ENCODE peak calls at places on chromosomes 6 and 20, in four cellular contexts. S, A, C and V are unnamed samples.

GRCh38 chr6:1770435-1770843 is 160.7 kb downstream of the FOXC1 start:
- DNase-seq in S (no peak), A (no peak), C (no peak), V (no peak)

GRCh38 chr6:5499644-5500306 is 238.5 kb downstream of the FARS2 start:
- DNase-seq in S (no peak), A (no peak), C (no peak), V (no peak)

GRCh38 chr6:150016324-150017185 is 8.8 kb downstream of the RAET1L start:
- DNase-seq in S (peak), A (peak), C (no peak), V (peak)

GRCh38 chr6:129598244-129599187 is 111.5 kb downstream of the ARHGAP18 start:
- DNase-seq in S (no peak), A (peak), C (no peak), V (no peak)

GRCh38 chr6:112563368-112563767 is 216.2 kb downstream of the RFPL4B start:
- DNase-seq in S (no peak), A (no peak), C (peak), V (no peak)

GRCh38 chr6:53919881-53920360 is 125.1 kb downstream of the LRRC1 start:
- DNase-seq in S (no peak), A (no peak), C (no peak), V (no peak)

GRCh38 chr6:108243836-108244235 is 17.0 kb downstream of the SNX3 start:
- DNase-seq in S (no peak), A (no peak), C (no peak), V (no peak)

GRCh38 chr6:168441434-168442391 is 729 bp downstream of the SMOC2 start:
- DNase-seq in S (no peak), A (no peak), C (peak), V (no peak)

GRCh38 chr20:36066777-36067176 is 87.8 kb upstream of the EPB41L1 start:
- DNase-seq in S (no peak), A (no peak), C (no peak), V (no peak)

GRCh38 chr6:89035252-89036106 is 45.1 kb upstream of the PNRC1 start:
- DNase-seq in S (peak), A (peak), C (no peak), V (no peak)

GRCh38 chr6:122681715-122682114 is 71.5 kb downstream of the PKIB start:
- DNase-seq in S (no peak), A (no peak), C (no peak), V (no peak)

GRCh38 chr20:50680106-50680960 is 11.0 kb downstream of the RIPOR3 start:
- DNase-seq in S (peak), A (no peak), C (no peak), V (no peak)

GRCh38 chr6:15661815-15662245 is 998 bp downstream of the DTNBP1 start:
- DNase-seq in S (no peak), A (no peak), C (no peak), V (no peak)

GRCh38 chr20:56581701-56582100 is 47.4 kb upstream of the TFAP2C start:
- DNase-seq in S (no peak), A (no peak), C (no peak), V (no peak)

GRCh38 chr20:3235661-3236324 is 3.2 kb downstream of the SLC4A11 start:
- DNase-seq in S (no peak), A (no peak), C (no peak), V (no peak)

GRCh38 chr20:45336530-45337366 is 11.5 kb downstream of the SDC4 start:
- DNase-seq in S (peak), A (no peak), C (no peak), V (no peak)

GRCh38 chr20:21100590-21101452 is 5.3 kb downstream of the LINC00237 start:
- DNase-seq in S (no peak), A (no peak), C (peak), V (no peak)

GRCh38 chr20:57746832-57747404 is 37.1 kb upstream of the PMEPA1 start:
- DNase-seq in S (no peak), A (no peak), C (no peak), V (no peak)

GRCh38 chr20:64236137-64237088 is 19.1 kb upstream of the PCMTD2 start:
- DNase-seq in S (no peak), A (no peak), C (no peak), V (no peak)

GRCh38 chr6:126312013-126312665 is 27.8 kb upstream of the CENPW start:
- DNase-seq in S (no peak), A (no peak), C (no peak), V (no peak)

GRCh38 chr6:35497571-35498406 is 910 bp upstream of the TEAD3 start:
- DNase-seq in S (peak), A (peak), C (peak), V (peak)

GRCh38 chr6:15389759-15390723 is 144.2 kb downstream of the JARID2 start:
- DNase-seq in S (no peak), A (peak), C (peak), V (no peak)

GRCh38 chr6:144195671-144196070 is 45.4 kb downstream of the STX11 start:
- DNase-seq in S (no peak), A (no peak), C (no peak), V (no peak)

GRCh38 chr20:62641749-62642665 is at the start of gene SLCO4A1:
- DNase-seq in S (peak), A (peak), C (peak), V (peak)

GRCh38 chr6:169702640-169703246 is 817 bp downstream of the C6orf120 start:
- DNase-seq in S (peak), A (no peak), C (peak), V (peak)

GRCh38 chr6:14728396-14729024 is 517.4 kb upstream of the JARID2 start:
- DNase-seq in S (peak), A (no peak), C (no peak), V (no peak)

GRCh38 chr6:141464490-141464889 is 668.2 kb upstream of the GJE1 start:
- DNase-seq in S (no peak), A (peak), C (no peak), V (no peak)

GRCh38 chr6:136235233-136235564 is 14.9 kb downstream of the MTFR2 start:
- DNase-seq in S (no peak), A (no peak), C (no peak), V (no peak)

GRCh38 chr20:48236485-48237055 is 451.3 kb upstream of the SULF2 start:
- DNase-seq in S (no peak), A (no peak), C (no peak), V (no peak)

GRCh38 chr20:52004720-52005119 is 186.9 kb downstream of the ZFP64 start:
- DNase-seq in S (no peak), A (no peak), C (no peak), V (no peak)

GRCh38 chr20:18645851-18646250 is 58.0 kb downstream of the DTD1 start:
- DNase-seq in S (no peak), A (no peak), C (no peak), V (no peak)

GRCh38 chr6:305371-306206 is 13.3 kb downstream of the DUSP22 start:
- DNase-seq in S (no peak), A (no peak), C (no peak), V (no peak)

GRCh38 chr6:304833-305370 is 12.6 kb downstream of the DUSP22 start:
- DNase-seq in S (no peak), A (no peak), C (no peak), V (no peak)

GRCh38 chr6:303263-303662 is 11.0 kb downstream of the DUSP22 start:
- DNase-seq in S (peak), A (no peak), C (no peak), V (no peak)

GRCh38 chr6:302760-303159 is 10.5 kb downstream of the DUSP22 start:
- DNase-seq in S (no peak), A (no peak), C (no peak), V (no peak)

DNA sequence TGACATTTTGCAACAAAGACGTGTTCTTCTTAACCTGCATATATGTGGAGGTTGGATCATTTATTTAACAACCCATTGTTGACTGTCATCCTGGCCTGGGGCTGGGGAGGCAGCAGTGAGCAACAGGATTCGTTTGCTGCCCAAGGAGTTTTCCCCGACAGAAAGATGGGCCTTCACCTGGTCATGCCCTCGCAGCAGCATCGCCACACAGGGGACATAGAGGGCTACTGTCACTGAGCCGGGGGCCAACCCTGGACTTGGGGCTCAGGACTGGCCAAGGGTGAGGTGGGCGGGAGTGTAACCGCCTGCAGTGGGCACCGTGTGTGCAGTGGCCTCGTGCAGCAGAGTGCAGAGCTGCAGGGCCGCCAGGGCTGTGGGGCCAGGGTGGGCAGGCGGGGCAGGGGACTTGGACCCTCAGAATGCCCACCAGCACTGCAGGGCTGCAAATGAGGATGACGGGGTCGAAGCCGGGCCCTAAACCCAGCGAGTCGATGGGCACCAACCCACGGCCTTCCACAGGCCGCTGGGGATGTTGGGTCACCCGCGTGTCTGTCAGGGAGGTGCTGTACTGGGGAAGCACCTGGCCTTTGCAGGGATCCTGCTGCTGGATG is 11.8 kb downstream of the DUSP22 start:
- DNase-seq in S (peak), A (no peak), C (peak), V (no peak)
- TF ChIP-seq CTCF in S (no peak), A (no peak), C (peak), V (no peak)

DNA sequence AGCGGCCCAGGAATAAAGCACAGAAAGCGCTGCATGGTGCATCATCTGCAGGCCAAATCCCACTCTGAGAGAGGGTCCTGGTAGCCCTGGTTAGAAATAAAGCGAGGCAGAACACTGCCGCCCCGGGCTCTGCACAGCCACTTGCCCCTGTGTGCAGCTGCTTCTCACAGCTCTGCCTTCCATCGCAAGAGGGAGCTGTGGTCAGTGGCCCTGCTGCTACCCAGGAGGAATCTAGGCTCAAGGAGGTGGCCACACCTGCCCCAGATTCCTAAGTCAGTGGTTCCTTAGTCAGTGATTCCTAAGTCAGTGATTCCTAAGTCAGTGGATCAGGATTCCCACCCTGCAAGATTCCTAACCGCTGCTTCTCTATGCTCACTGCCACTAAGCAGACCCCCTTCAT is 8.8 kb downstream of the CDH4 start:
- DNase-seq in S (no peak), A (no peak), C (peak), V (no peak)
- TF ChIP-seq CTCF in S (no peak), A (no peak), C (no peak), V (no peak)

DNA sequence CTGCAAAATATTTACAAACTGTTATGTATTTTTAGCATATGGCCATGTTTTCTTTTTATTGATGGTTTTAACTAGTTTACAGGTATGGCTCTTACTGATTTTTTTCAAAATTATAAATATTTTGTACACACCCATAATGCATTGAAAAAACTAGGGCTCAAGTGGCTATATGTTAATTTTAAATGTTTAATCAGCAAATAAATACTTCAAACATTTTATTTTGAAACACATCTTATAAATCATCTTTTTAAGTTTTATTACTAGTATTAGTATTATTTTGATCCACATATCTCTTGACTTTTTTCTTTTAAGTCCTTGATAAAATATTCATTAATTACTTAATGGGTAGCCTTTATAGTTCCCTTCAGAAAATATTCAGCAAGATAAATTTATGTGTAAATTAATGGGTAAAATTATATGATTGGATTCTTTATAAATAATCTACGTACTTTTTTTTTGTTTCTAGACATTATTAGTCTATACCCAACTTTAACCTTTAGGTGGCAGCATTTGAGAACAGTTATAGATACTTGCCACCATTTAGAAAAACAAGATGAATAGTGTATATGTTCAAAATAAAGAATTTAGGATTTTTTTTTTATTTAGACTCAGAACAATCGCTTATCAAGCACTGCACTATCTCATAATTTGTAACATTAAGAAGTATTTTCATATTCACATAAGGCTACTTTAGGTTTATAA is 241.9 kb downstream of the ADGRB3 start:
- DNase-seq in S (no peak), A (no peak), C (no peak), V (no peak)
- TF ChIP-seq CTCF in S (no peak), A (peak), C (peak), V (no peak)

DNA sequence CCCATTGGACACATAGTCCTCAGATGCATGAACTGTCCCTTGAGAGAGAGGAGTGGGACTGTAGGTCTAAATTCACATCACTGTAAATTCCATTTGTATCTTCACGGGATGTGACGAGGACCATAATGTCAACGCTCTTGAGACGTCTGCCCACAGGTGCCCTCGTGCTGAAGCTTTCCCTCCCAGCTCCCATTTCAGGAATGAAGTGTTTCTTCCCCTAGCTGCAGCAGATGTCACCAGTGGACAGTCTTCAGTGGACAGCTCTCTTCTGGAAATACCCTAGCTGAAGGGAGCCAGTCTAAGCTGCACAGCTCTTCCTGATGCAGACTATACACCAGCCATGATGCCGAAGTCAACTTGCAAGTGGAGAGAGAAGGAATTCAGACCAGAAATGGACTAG is 217.4 kb upstream of the ECI2 start:
- DNase-seq in S (no peak), A (no peak), C (no peak), V (no peak)
- TF ChIP-seq CTCF in S (no peak), A (peak), C (no peak), V (no peak)

DNA sequence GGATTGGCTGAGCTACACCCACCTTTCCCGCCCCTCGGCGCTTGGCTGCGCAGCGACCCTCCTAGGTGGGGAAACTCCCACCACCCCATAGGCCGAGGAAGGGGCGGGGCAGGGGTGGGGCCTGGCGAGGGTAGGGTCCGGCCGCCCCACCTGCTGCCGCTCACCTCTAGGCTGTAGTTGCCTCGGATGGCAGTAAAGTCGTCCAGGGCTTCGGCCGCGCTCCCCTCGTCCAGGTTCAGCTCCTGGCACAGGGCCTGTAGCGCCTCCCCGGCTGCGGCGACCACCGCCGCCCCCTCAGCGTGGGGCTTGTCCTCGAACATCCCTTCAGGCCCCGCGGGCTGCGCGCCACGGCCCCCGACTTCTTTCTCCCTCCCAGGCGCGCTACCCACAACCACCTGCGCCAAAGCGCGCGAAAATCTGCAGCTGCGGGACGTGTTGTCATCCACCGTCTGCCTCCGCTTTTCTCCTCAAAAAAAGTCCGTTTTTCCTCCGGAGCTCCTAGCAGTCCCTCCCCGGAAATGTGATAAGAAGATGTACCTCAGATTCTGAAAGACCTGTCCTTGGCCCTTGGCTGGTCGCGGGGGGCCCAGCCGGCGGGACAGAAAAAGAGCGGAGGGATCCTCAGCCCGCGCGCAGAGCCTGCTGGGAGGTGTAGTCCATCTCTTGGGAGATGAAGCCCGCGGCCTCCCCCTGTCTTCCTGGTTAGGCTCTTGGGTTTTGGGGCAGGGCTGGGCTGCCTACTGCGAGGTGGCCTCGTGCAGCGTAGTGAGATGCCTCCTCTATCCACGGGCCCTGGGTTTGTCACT is at the start of gene RBL1:
- DNase-seq in S (peak), A (peak), C (peak), V (peak)
- TF ChIP-seq CTCF in S (no peak), A (peak), C (no peak), V (no peak)

DNA sequence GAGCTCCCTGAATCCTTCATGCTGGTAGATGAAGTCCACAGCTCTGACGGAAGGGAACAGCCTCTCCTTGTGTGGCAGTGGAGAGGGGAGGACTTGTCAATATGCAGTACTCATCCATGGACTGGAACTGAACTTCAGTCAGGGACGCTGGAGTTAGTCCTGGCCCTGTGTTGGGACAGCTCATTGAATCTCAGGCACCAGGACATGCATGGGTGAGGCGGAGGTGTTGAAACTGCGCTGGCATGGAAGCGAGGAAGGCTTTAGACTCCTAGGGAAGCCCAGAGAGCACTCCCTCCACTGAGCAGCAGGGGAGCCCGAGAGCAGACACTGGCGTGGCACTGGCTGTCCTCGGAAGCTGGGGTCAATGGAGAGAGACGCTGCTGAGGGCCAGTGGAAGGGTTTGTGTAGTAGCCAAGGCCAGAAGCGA is 161.3 kb upstream of the GGTLC1 start:
- DNase-seq in S (no peak), A (peak), C (peak), V (no peak)
- TF ChIP-seq CTCF in S (peak), A (peak), C (peak), V (no peak)

GRCh38 chr20:58867211-58867610 is 14.7 kb downstream of the GNAS start:
- DNase-seq in S (no peak), A (no peak), C (no peak), V (no peak)

GRCh38 chr20:58869662-58870227 is 17.2 kb downstream of the GNAS start:
- DNase-seq in S (no peak), A (no peak), C (no peak), V (no peak)

GRCh38 chr20:58868795-58869194 is 16.3 kb downstream of the GNAS start:
- DNase-seq in S (no peak), A (no peak), C (no peak), V (no peak)

GRCh38 chr20:58864346-58864745 is 11.8 kb downstream of the GNAS start:
- DNase-seq in S (no peak), A (no peak), C (no peak), V (no peak)
- TF ChIP-seq CTCF in S (peak), A (no peak), C (no peak), V (no peak)